ENCODE peak calls at places on chromosomes 7 and 10, in nine cellular contexts. One of them, this sample, is unnamed.

GRCh38 chr10:5904227-5904626 is 14.2 kb downstream of the FBH1 start:
- DNase-seq in AG04450: no peak
- DNase-seq in fibroblast of lung: no peak
- DNase-seq in astrocyte: no peak
- DNase-seq in heart right ventricle: no peak
- DNase-seq in Karpas-422: no peak
- DNase-seq in psoas muscle: no peak
- DNase-seq in pancreas: no peak
- DNase-seq in DND-41: no peak
- DNase-seq in this sample: no peak

GRCh38 chr7:33906697-33907096 is 1.4 kb downstream of the BMPER start:
- DNase-seq in AG04450: no peak
- DNase-seq in psoas muscle: no peak
- DNase-seq in heart right ventricle: no peak
- DNase-seq in astrocyte: no peak
- DNase-seq in Karpas-422: no peak
- DNase-seq in pancreas: no peak
- DNase-seq in DND-41: no peak
- DNase-seq in fibroblast of lung: no peak
- DNase-seq in this sample: no peak

GRCh38 chr7:18873674-18874341 is 243.6 kb downstream of the TWIST1 start:
- DNase-seq in Karpas-422: no peak
- DNase-seq in psoas muscle: no peak
- DNase-seq in AG04450: no peak
- DNase-seq in astrocyte: no peak
- DNase-seq in DND-41: no peak
- DNase-seq in fibroblast of lung: peak
- DNase-seq in pancreas: no peak
- DNase-seq in heart right ventricle: no peak
- DNase-seq in this sample: no peak

GRCh38 chr10:98957801-98958200 is 277.9 kb downstream of the HPSE2 start:
- DNase-seq in heart right ventricle: no peak
- DNase-seq in psoas muscle: no peak
- DNase-seq in pancreas: no peak
- DNase-seq in AG04450: peak
- DNase-seq in Karpas-422: no peak
- DNase-seq in astrocyte: no peak
- DNase-seq in fibroblast of lung: peak
- DNase-seq in DND-41: no peak
- DNase-seq in this sample: no peak

GRCh38 chr7:84669177-84669732 is 474.7 kb upstream of the SEMA3A start:
- DNase-seq in heart right ventricle: peak
- DNase-seq in AG04450: no peak
- DNase-seq in pancreas: no peak
- DNase-seq in psoas muscle: no peak
- DNase-seq in DND-41: no peak
- DNase-seq in fibroblast of lung: no peak
- DNase-seq in astrocyte: no peak
- DNase-seq in Karpas-422: no peak
- DNase-seq in this sample: no peak

GRCh38 chr10:89347706-89348457 is 20.1 kb downstream of the IFIT3 start:
- DNase-seq in DND-41: no peak
- DNase-seq in heart right ventricle: peak
- DNase-seq in pancreas: no peak
- DNase-seq in Karpas-422: no peak
- DNase-seq in astrocyte: no peak
- DNase-seq in AG04450: no peak
- DNase-seq in psoas muscle: no peak
- DNase-seq in fibroblast of lung: no peak
- DNase-seq in this sample: no peak

GRCh38 chr7:74449809-74450397 is 3.8 kb upstream of the GTF2IRD1 start:
- DNase-seq in heart right ventricle: peak
- DNase-seq in DND-41: peak
- DNase-seq in Karpas-422: peak
- DNase-seq in astrocyte: no peak
- DNase-seq in fibroblast of lung: peak
- DNase-seq in psoas muscle: no peak
- DNase-seq in AG04450: no peak
- DNase-seq in pancreas: peak
- DNase-seq in this sample: peak

GRCh38 chr7:2629740-2630681 is 1.8 kb upstream of the TTYH3 start:
- DNase-seq in psoas muscle: no peak
- DNase-seq in Karpas-422: no peak
- DNase-seq in pancreas: no peak
- DNase-seq in astrocyte: no peak
- DNase-seq in DND-41: no peak
- DNase-seq in AG04450: no peak
- DNase-seq in fibroblast of lung: no peak
- DNase-seq in heart right ventricle: no peak
- DNase-seq in this sample: peak

GRCh38 chr7:114533151-114533550 is 118.5 kb downstream of the FOXP2 start:
- DNase-seq in AG04450: no peak
- DNase-seq in heart right ventricle: no peak
- DNase-seq in DND-41: no peak
- DNase-seq in astrocyte: no peak
- DNase-seq in Karpas-422: no peak
- DNase-seq in fibroblast of lung: no peak
- DNase-seq in psoas muscle: no peak
- DNase-seq in pancreas: no peak
- DNase-seq in this sample: no peak

GRCh38 chr7:30460246-30460633 is 18.3 kb downstream of the NOD1 start:
- DNase-seq in AG04450: no peak
- DNase-seq in fibroblast of lung: no peak
- DNase-seq in astrocyte: no peak
- DNase-seq in pancreas: no peak
- DNase-seq in psoas muscle: no peak
- DNase-seq in DND-41: no peak
- DNase-seq in heart right ventricle: no peak
- DNase-seq in Karpas-422: no peak
- DNase-seq in this sample: no peak

GRCh38 chr7:34160261-34160752 is 255.0 kb downstream of the BMPER start:
- DNase-seq in DND-41: no peak
- DNase-seq in psoas muscle: no peak
- DNase-seq in AG04450: peak
- DNase-seq in pancreas: no peak
- DNase-seq in heart right ventricle: no peak
- DNase-seq in astrocyte: peak
- DNase-seq in Karpas-422: no peak
- DNase-seq in fibroblast of lung: peak
- DNase-seq in this sample: no peak

GRCh38 chr7:40369641-40370277 is 235.0 kb downstream of the SUGCT start:
- DNase-seq in astrocyte: no peak
- DNase-seq in DND-41: no peak
- DNase-seq in psoas muscle: no peak
- DNase-seq in Karpas-422: no peak
- DNase-seq in fibroblast of lung: no peak
- DNase-seq in pancreas: no peak
- DNase-seq in AG04450: no peak
- DNase-seq in heart right ventricle: no peak
- DNase-seq in this sample: no peak

GRCh38 chr10:34192646-34193045 is 622.5 kb downstream of the PARD3 start:
- DNase-seq in AG04450: no peak
- DNase-seq in fibroblast of lung: no peak
- DNase-seq in astrocyte: no peak
- DNase-seq in psoas muscle: no peak
- DNase-seq in pancreas: no peak
- DNase-seq in DND-41: no peak
- DNase-seq in Karpas-422: no peak
- DNase-seq in heart right ventricle: no peak
- DNase-seq in this sample: no peak

GRCh38 chr7:140506788-140507464 is 27.6 kb upstream of the MKRN1 start:
- DNase-seq in Karpas-422: no peak
- DNase-seq in fibroblast of lung: peak
- DNase-seq in heart right ventricle: peak
- DNase-seq in astrocyte: peak
- DNase-seq in pancreas: peak
- DNase-seq in AG04450: peak
- DNase-seq in DND-41: no peak
- DNase-seq in psoas muscle: peak
- DNase-seq in this sample: no peak

DNA sequence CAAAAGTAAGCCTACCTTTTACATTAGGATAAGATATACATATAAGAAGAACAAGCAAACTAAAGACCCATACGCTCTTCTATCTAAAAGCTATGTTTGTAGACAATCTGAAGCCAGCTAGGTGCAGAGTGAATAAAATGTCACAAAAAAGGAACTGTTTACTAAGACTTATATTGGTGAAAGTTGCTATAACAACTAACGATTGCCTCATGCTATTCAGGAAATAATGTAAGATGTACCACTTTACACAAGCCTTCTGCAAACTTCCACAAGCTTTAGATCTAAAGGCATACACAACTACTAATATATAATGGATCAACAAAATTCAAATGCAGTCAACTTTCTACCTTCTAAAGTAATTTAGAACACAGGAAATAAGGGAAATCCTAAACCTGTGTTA is 175.1 kb downstream of the SRPK2 start:
- DNase-seq in AG04450: no peak
- DNase-seq in Karpas-422: no peak
- DNase-seq in heart right ventricle: no peak
- DNase-seq in pancreas: no peak
- DNase-seq in fibroblast of lung: no peak
- DNase-seq in psoas muscle: no peak
- DNase-seq in astrocyte: no peak
- DNase-seq in DND-41: no peak
- DNase-seq in this sample: no peak
- H3K27ac ChIP-seq in AG04450: no peak
- H3K27ac ChIP-seq in Karpas-422: no peak
- H3K27ac ChIP-seq in heart right ventricle: no peak
- H3K27ac ChIP-seq in pancreas: no peak
- H3K27ac ChIP-seq in fibroblast of lung: no peak
- H3K27ac ChIP-seq in psoas muscle: no peak
- H3K27ac ChIP-seq in astrocyte: no peak
- H3K27ac ChIP-seq in DND-41: no peak
- H3K27ac ChIP-seq in this sample: no peak

DNA sequence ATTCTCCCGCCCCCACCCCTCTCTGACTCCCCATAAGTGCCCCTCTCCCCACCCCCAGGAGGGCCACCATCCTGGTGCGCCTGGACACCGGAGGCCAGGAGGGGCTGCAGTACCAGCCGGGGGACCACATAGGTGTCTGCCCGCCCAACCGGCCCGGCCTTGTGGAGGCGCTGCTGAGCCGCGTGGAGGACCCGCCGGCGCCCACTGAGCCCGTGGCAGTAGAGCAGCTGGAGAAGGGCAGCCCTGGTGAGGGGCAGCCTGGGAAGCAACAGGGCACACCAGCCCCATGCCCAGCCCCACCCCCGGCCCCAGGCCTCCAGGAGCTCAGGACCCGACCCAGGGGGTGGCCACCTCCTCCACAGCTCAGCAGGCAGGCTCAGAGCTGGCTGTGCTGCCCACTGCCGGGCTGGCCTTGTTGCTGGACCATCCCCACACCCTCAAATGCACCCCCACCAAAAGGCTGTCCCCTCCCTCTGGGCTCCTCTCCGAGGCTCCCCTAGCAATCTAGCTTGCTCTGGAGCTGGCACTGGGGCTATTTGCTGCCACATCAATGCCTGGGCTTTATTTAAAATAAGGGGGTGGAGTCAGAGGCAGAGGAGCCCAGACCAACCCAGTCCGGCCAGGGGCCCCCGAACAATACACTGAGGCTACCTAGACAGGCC is 14.8 kb downstream of the ATG9B start:
- DNase-seq in psoas muscle: no peak
- DNase-seq in pancreas: no peak
- DNase-seq in DND-41: no peak
- DNase-seq in heart right ventricle: no peak
- DNase-seq in Karpas-422: peak
- DNase-seq in AG04450: no peak
- DNase-seq in fibroblast of lung: no peak
- DNase-seq in astrocyte: no peak
- DNase-seq in this sample: no peak
- H3K27ac ChIP-seq in psoas muscle: no peak
- H3K27ac ChIP-seq in pancreas: no peak
- H3K27ac ChIP-seq in DND-41: no peak
- H3K27ac ChIP-seq in heart right ventricle: no peak
- H3K27ac ChIP-seq in Karpas-422: peak
- H3K27ac ChIP-seq in AG04450: no peak
- H3K27ac ChIP-seq in fibroblast of lung: no peak
- H3K27ac ChIP-seq in astrocyte: no peak
- H3K27ac ChIP-seq in this sample: no peak

GRCh38 chr10:31761156-31761555 is 167.5 kb downstream of the ARHGAP12 start:
- DNase-seq in AG04450: no peak
- DNase-seq in psoas muscle: no peak
- DNase-seq in astrocyte: no peak
- DNase-seq in Karpas-422: no peak
- DNase-seq in DND-41: no peak
- DNase-seq in heart right ventricle: no peak
- DNase-seq in fibroblast of lung: peak
- DNase-seq in pancreas: no peak
- DNase-seq in this sample: no peak
- H3K27ac ChIP-seq in AG04450: no peak
- H3K27ac ChIP-seq in psoas muscle: peak
- H3K27ac ChIP-seq in astrocyte: no peak
- H3K27ac ChIP-seq in Karpas-422: no peak
- H3K27ac ChIP-seq in DND-41: no peak
- H3K27ac ChIP-seq in heart right ventricle: peak
- H3K27ac ChIP-seq in fibroblast of lung: peak
- H3K27ac ChIP-seq in pancreas: no peak
- H3K27ac ChIP-seq in this sample: peak

GRCh38 chr10:28580825-28581224 is 47.9 kb downstream of the WAC start:
- DNase-seq in astrocyte: no peak
- DNase-seq in DND-41: no peak
- DNase-seq in AG04450: no peak
- DNase-seq in Karpas-422: no peak
- DNase-seq in heart right ventricle: no peak
- DNase-seq in psoas muscle: no peak
- DNase-seq in pancreas: no peak
- DNase-seq in fibroblast of lung: no peak
- DNase-seq in this sample: no peak

GRCh38 chr10:28581916-28582315 is 49.0 kb downstream of the WAC start:
- DNase-seq in psoas muscle: no peak
- DNase-seq in pancreas: no peak
- DNase-seq in astrocyte: no peak
- DNase-seq in fibroblast of lung: no peak
- DNase-seq in DND-41: no peak
- DNase-seq in heart right ventricle: no peak
- DNase-seq in AG04450: no peak
- DNase-seq in Karpas-422: no peak
- DNase-seq in this sample: no peak

GRCh38 chr10:28575852-28576251 is 42.9 kb downstream of the WAC start:
- DNase-seq in AG04450: no peak
- DNase-seq in fibroblast of lung: no peak
- DNase-seq in Karpas-422: no peak
- DNase-seq in psoas muscle: no peak
- DNase-seq in DND-41: no peak
- DNase-seq in pancreas: no peak
- DNase-seq in heart right ventricle: no peak
- DNase-seq in astrocyte: no peak
- DNase-seq in this sample: no peak

GRCh38 chr10:28578454-28578853 is 45.5 kb downstream of the WAC start:
- DNase-seq in pancreas: no peak
- DNase-seq in fibroblast of lung: no peak
- DNase-seq in AG04450: no peak
- DNase-seq in Karpas-422: no peak
- DNase-seq in psoas muscle: no peak
- DNase-seq in DND-41: no peak
- DNase-seq in astrocyte: no peak
- DNase-seq in heart right ventricle: no peak
- DNase-seq in this sample: no peak

DNA sequence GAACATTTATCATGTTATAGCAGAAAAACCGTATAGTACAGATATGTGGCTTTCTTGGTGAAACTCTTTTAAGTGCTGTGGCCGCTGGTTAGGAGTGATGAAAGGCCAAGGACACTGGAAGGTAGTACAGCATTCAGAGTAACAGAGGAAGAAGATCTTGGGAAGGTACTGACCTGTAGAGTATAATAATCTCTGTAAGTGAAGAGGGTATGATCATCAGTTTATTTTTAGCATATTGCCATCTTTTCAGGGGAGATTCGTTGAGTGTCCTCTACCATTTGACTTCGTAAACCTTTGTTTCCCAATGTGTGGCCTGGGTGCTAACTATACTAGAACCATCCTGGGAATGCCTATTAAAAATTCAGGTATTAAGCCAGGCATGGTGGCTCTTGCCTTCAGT is 44.6 kb downstream of the WAC start:
- DNase-seq in AG04450: no peak
- DNase-seq in fibroblast of lung: no peak
- DNase-seq in Karpas-422: no peak
- DNase-seq in psoas muscle: no peak
- DNase-seq in astrocyte: no peak
- DNase-seq in pancreas: no peak
- DNase-seq in heart right ventricle: no peak
- DNase-seq in DND-41: no peak
- DNase-seq in this sample: no peak
- H3K27ac ChIP-seq in AG04450: no peak
- H3K27ac ChIP-seq in fibroblast of lung: no peak
- H3K27ac ChIP-seq in Karpas-422: no peak
- H3K27ac ChIP-seq in psoas muscle: peak
- H3K27ac ChIP-seq in astrocyte: no peak
- H3K27ac ChIP-seq in pancreas: no peak
- H3K27ac ChIP-seq in heart right ventricle: no peak
- H3K27ac ChIP-seq in DND-41: no peak
- H3K27ac ChIP-seq in this sample: no peak

This sample was measured in substantia nigra.